ENCODE peak calls at places on chromosomes 7 and 10, in four cellular contexts. Q, V, M and P are unnamed samples.

GRCh38 chr10:44975487-44976331 is 2.9 kb downstream of the DEPP1 start:
- DNase-seq in Q (no peak), V (peak; percentile 83), M (peak; percentile 69), P (no peak)

GRCh38 chr10:130986828-130987227 is 324.7 kb downstream of the TCERG1L start:
- DNase-seq in Q (no peak), V (no peak), M (no peak), P (no peak)

GRCh38 chr7:149133311-149133710 is 7.2 kb upstream of the ZNF425 start:
- DNase-seq in Q (no peak), V (no peak), M (no peak), P (no peak)

GRCh38 chr7:12884856-12885440 is 197.5 kb downstream of the ARL4A start:
- DNase-seq in Q (no peak), V (peak; percentile 61), M (no peak), P (no peak)

GRCh38 chr7:20651960-20652544 is 36.6 kb downstream of the ABCB5 start:
- DNase-seq in Q (no peak), V (no peak), M (no peak), P (no peak)

GRCh38 chr10:123287594-123288247 is 133.5 kb downstream of the BUB3 start:
- DNase-seq in Q (no peak), V (peak; percentile 61), M (no peak), P (no peak)

GRCh38 chr7:16492513-16493062 is 27.1 kb upstream of the SOSTDC1 start:
- DNase-seq in Q (no peak), V (peak; percentile 14), M (no peak), P (no peak)

GRCh38 chr7:927031-927671 is 27.3 kb downstream of the ADAP1 start:
- DNase-seq in Q (no peak), V (no peak), M (no peak), P (no peak)

GRCh38 chr10:12710594-12711343 is 290.7 kb downstream of the CCDC3 start:
- DNase-seq in Q (peak; percentile 78), V (peak; percentile 77), M (peak; percentile 57), P (peak; percentile 36)

GRCh38 chr7:95441042-95441823 is 6.4 kb upstream of the PON2 start:
- DNase-seq in Q (no peak), V (peak; percentile 91), M (no peak), P (no peak)

GRCh38 chr10:3981300-3981699 is 196.3 kb upstream of the KLF6 start:
- DNase-seq in Q (no peak), V (no peak), M (no peak), P (no peak)